ENCODE peak calls at places on chromosome 3, in seven cellular contexts. One of them, this sample, is unnamed.

GRCh38 chr3:124260206-124260915 is 268.4 kb upstream of the ROPN1 start:
- DNase-seq in neural progenitor cell: no peak
- DNase-seq in BE2C: no peak
- DNase-seq in IMR-90: peak; percentile 73
- DNase-seq in breast epithelium: no peak
- DNase-seq in adipocyte: peak; percentile 79
- DNase-seq in DND-41: no peak
- DNase-seq in this sample: peak; percentile 85

GRCh38 chr3:122132949-122133540 is 50.4 kb upstream of the CASR start:
- DNase-seq in IMR-90: no peak
- DNase-seq in DND-41: no peak
- DNase-seq in breast epithelium: no peak
- DNase-seq in neural progenitor cell: no peak
- DNase-seq in adipocyte: no peak
- DNase-seq in BE2C: no peak
- DNase-seq in this sample: no peak

GRCh38 chr3:129121016-129121791 is 400 bp downstream of the RAB43 start:
- DNase-seq in IMR-90: peak; percentile 26
- DNase-seq in breast epithelium: no peak
- DNase-seq in DND-41: peak; percentile 63
- DNase-seq in BE2C: no peak
- DNase-seq in neural progenitor cell: peak; percentile 51
- DNase-seq in adipocyte: no peak
- DNase-seq in this sample: no peak

GRCh38 chr3:142028174-142028833 is 121.0 kb downstream of the TFDP2 start:
- DNase-seq in adipocyte: peak; percentile 71
- DNase-seq in IMR-90: peak; percentile 90
- DNase-seq in BE2C: peak; percentile 33
- DNase-seq in neural progenitor cell: peak; percentile 83
- DNase-seq in breast epithelium: no peak
- DNase-seq in DND-41: peak; percentile 67
- DNase-seq in this sample: no peak

GRCh38 chr3:150311156-150311555 is 96.9 kb upstream of the TSC22D2 start:
- DNase-seq in BE2C: no peak
- DNase-seq in IMR-90: no peak
- DNase-seq in DND-41: no peak
- DNase-seq in neural progenitor cell: no peak
- DNase-seq in adipocyte: no peak
- DNase-seq in breast epithelium: no peak
- DNase-seq in this sample: no peak

GRCh38 chr3:134365766-134366065 is 8.5 kb downstream of the AMOTL2 start:
- DNase-seq in neural progenitor cell: no peak
- DNase-seq in adipocyte: no peak
- DNase-seq in DND-41: no peak
- DNase-seq in IMR-90: no peak
- DNase-seq in BE2C: no peak
- DNase-seq in breast epithelium: peak; percentile 31
- DNase-seq in this sample: no peak

GRCh38 chr3:129346690-129347440 is 68.2 kb downstream of the HMCES start:
- DNase-seq in IMR-90: no peak
- DNase-seq in adipocyte: no peak
- DNase-seq in DND-41: peak; percentile 16
- DNase-seq in neural progenitor cell: no peak
- DNase-seq in breast epithelium: no peak
- DNase-seq in BE2C: no peak
- DNase-seq in this sample: no peak

GRCh38 chr3:134933997-134934396 is 138.9 kb downstream of the EPHB1 start:
- DNase-seq in adipocyte: no peak
- DNase-seq in IMR-90: no peak
- DNase-seq in BE2C: no peak
- DNase-seq in breast epithelium: no peak
- DNase-seq in neural progenitor cell: no peak
- DNase-seq in DND-41: no peak
- DNase-seq in this sample: no peak

GRCh38 chr3:30628931-30629590 is 22.7 kb downstream of the TGFBR2 start:
- DNase-seq in breast epithelium: no peak
- DNase-seq in adipocyte: no peak
- DNase-seq in neural progenitor cell: no peak
- DNase-seq in DND-41: no peak
- DNase-seq in IMR-90: no peak
- DNase-seq in BE2C: no peak
- DNase-seq in this sample: no peak

GRCh38 chr3:33578325-33579180 is 138.3 kb upstream of the UBP1 start:
- DNase-seq in IMR-90: peak; percentile 35
- DNase-seq in BE2C: no peak
- DNase-seq in DND-41: no peak
- DNase-seq in adipocyte: peak; percentile 78
- DNase-seq in neural progenitor cell: peak; percentile 41
- DNase-seq in breast epithelium: no peak
- DNase-seq in this sample: no peak

GRCh38 chr3:197023241-197023997 is 6.2 kb downstream of the MELTF start:
- DNase-seq in BE2C: peak; percentile 36
- DNase-seq in IMR-90: no peak
- DNase-seq in breast epithelium: no peak
- DNase-seq in DND-41: no peak
- DNase-seq in adipocyte: no peak
- DNase-seq in neural progenitor cell: no peak
- DNase-seq in this sample: no peak

GRCh38 chr3:16841906-16842709 is 42.6 kb upstream of the PLCL2 start:
- DNase-seq in IMR-90: no peak
- DNase-seq in adipocyte: no peak
- DNase-seq in BE2C: no peak
- DNase-seq in neural progenitor cell: no peak
- DNase-seq in breast epithelium: no peak
- DNase-seq in DND-41: peak; percentile 25
- DNase-seq in this sample: no peak

GRCh38 chr3:48186993-48187578 is 1.1 kb downstream of the CDC25A start:
- DNase-seq in breast epithelium: no peak
- DNase-seq in DND-41: no peak
- DNase-seq in BE2C: no peak
- DNase-seq in adipocyte: peak; percentile 43
- DNase-seq in neural progenitor cell: peak; percentile 38
- DNase-seq in IMR-90: peak; percentile 25
- DNase-seq in this sample: no peak

GRCh38 chr3:48190911-48191310 is 2.7 kb upstream of the CDC25A start:
- DNase-seq in neural progenitor cell: no peak
- DNase-seq in adipocyte: no peak
- DNase-seq in IMR-90: no peak
- DNase-seq in breast epithelium: no peak
- DNase-seq in DND-41: no peak
- DNase-seq in BE2C: no peak
- DNase-seq in this sample: no peak

GRCh38 chr3:48187579-48188265 is 495 bp downstream of the CDC25A start:
- DNase-seq in breast epithelium: no peak
- DNase-seq in DND-41: peak; percentile 32
- DNase-seq in adipocyte: peak; percentile 67
- DNase-seq in neural progenitor cell: no peak
- DNase-seq in IMR-90: no peak
- DNase-seq in BE2C: no peak
- DNase-seq in this sample: peak; percentile 16

GRCh38 chr3:48188266-48189201 is at the start of gene CDC25A:
- DNase-seq in IMR-90: peak; percentile 98
- DNase-seq in DND-41: peak; percentile 99
- DNase-seq in BE2C: peak; percentile 94
- DNase-seq in adipocyte: peak; percentile 99
- DNase-seq in neural progenitor cell: peak; percentile 99
- DNase-seq in breast epithelium: peak; percentile 94
- DNase-seq in this sample: peak; percentile 97

DNA sequence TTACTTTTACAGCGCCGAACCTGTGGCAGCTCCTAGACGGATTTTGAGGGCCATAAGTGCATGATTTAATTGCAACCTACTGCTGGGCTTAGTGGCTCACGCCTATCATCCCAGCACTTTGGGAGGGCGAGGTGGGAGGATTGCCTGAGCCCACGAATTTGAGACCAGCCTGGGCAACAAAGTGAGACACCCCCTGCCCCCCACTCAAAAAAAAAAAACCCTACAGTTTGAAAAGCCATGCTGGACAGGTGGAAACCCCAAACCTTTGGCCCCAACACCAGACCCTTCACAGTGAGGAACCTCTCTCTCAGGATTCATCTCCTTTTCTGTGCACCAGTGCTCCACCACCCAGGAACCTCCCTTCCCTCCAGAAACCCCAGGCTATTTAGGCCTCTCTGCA is 1.1 kb upstream of the CDC25A start:
- DNase-seq in IMR-90: no peak
- DNase-seq in adipocyte: no peak
- DNase-seq in BE2C: no peak
- DNase-seq in DND-41: no peak
- DNase-seq in neural progenitor cell: no peak
- DNase-seq in breast epithelium: no peak
- DNase-seq in this sample: no peak
- H3K4me3 ChIP-seq in IMR-90: no peak overlapping the region
- H3K4me3 ChIP-seq in adipocyte: no peak overlapping the region
- H3K4me3 ChIP-seq in BE2C: no peak overlapping the region
- H3K4me3 ChIP-seq in DND-41: peak overlapping the region; percentile 69
- H3K4me3 ChIP-seq in neural progenitor cell: no peak overlapping the region
- H3K4me3 ChIP-seq in breast epithelium: no peak overlapping the region
- H3K4me3 ChIP-seq in this sample: no peak overlapping the region

GRCh38 chr3:155080692-155081091 is 573 bp downstream of the MME start:
- DNase-seq in BE2C: no peak
- DNase-seq in neural progenitor cell: no peak
- DNase-seq in IMR-90: no peak
- DNase-seq in breast epithelium: no peak
- DNase-seq in DND-41: no peak
- DNase-seq in adipocyte: peak; percentile 45
- DNase-seq in this sample: no peak
- H3K27me3 ChIP-seq in BE2C: peaks cover 35% of the 10 kb centered on the region
- H3K27me3 ChIP-seq in neural progenitor cell: peaks cover 47% of the 10 kb centered on the region
- H3K27me3 ChIP-seq in IMR-90: peaks cover 5% of the 10 kb centered on the region
- H3K27me3 ChIP-seq in breast epithelium: peaks cover 7% of the 10 kb centered on the region
- H3K27me3 ChIP-seq in DND-41: no peaks in the 10 kb centered on the region
- H3K27me3 ChIP-seq in adipocyte: no peaks in the 10 kb centered on the region
- H3K27me3 ChIP-seq in this sample: peaks cover 35% of the 10 kb centered on the region

DNA sequence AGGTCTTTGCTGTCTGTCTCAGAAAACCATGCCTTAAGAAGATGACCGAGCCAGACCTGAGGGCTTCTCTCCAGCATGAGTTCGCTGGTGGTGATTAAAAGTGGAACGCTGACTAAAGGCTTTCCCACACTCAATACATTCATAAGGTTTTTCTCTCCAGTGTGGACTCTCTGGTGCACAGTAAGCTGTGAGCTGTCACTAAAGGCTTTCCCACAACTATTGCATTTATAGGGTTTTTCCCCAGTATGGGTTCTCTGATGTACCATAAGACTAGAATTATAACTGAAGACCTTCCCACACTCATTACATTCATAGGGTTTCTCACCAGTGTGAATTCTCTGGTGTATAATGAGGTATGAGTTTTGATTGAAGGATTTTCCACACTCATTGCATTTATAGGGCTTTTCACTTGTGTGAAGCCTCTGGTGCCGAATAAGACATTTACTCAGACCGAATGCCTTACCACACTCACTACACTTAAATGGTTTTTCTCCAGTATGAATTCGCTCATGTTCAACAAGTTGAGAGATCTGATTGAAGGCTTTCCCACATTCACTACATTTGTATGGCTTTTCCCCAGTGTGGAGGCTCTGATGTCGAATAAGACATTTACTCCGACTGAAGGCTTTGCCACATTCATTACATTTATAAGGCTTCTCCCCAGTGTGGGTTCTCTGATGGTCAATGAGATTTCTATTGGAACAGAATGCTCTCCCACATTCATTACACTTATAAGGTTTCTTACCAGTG is 21.9 kb upstream of the ZNF445 start:
- DNase-seq in DND-41: no peak
- DNase-seq in neural progenitor cell: no peak
- DNase-seq in breast epithelium: no peak
- DNase-seq in IMR-90: no peak
- DNase-seq in BE2C: no peak
- DNase-seq in adipocyte: no peak
- DNase-seq in this sample: no peak
- H3K9me3 ChIP-seq in DND-41: peaks cover 26% of the 10 kb centered on the region
- H3K9me3 ChIP-seq in neural progenitor cell: peaks cover 20% of the 10 kb centered on the region
- H3K9me3 ChIP-seq in breast epithelium: peaks cover 31% of the 10 kb centered on the region
- H3K9me3 ChIP-seq in IMR-90: peaks cover 49% of the 10 kb centered on the region
- H3K9me3 ChIP-seq in BE2C: no peaks in the 10 kb centered on the region
- H3K9me3 ChIP-seq in adipocyte: peaks cover 56% of the 10 kb centered on the region
- H3K9me3 ChIP-seq in this sample: peaks cover 3% of the 10 kb centered on the region

GRCh38 chr3:53534996-53535395 is 40.6 kb downstream of the CACNA1D start:
- DNase-seq in neural progenitor cell: peak; percentile 40
- DNase-seq in BE2C: no peak
- DNase-seq in adipocyte: no peak
- DNase-seq in DND-41: no peak
- DNase-seq in IMR-90: no peak
- DNase-seq in breast epithelium: no peak
- DNase-seq in this sample: no peak
- H3K4me3 ChIP-seq in neural progenitor cell: no peak overlapping the region
- H3K4me3 ChIP-seq in BE2C: no peak overlapping the region
- H3K4me3 ChIP-seq in adipocyte: no peak overlapping the region
- H3K4me3 ChIP-seq in DND-41: no peak overlapping the region
- H3K4me3 ChIP-seq in IMR-90: no peak overlapping the region
- H3K4me3 ChIP-seq in breast epithelium: no peak overlapping the region
- H3K4me3 ChIP-seq in this sample: no peak overlapping the region

GRCh38 chr3:192408007-192408655 is 319.2 kb downstream of the FGF12 start:
- DNase-seq in adipocyte: no peak
- DNase-seq in DND-41: no peak
- DNase-seq in breast epithelium: no peak
- DNase-seq in neural progenitor cell: peak; percentile 73
- DNase-seq in BE2C: no peak
- DNase-seq in IMR-90: no peak
- DNase-seq in this sample: no peak
- H3K27me3 ChIP-seq in adipocyte: peaks cover 25% of the 10 kb centered on the region
- H3K27me3 ChIP-seq in DND-41: no peaks in the 10 kb centered on the region
- H3K27me3 ChIP-seq in breast epithelium: peaks cover 35% of the 10 kb centered on the region
- H3K27me3 ChIP-seq in neural progenitor cell: peaks cover 69% of the 10 kb centered on the region
- H3K27me3 ChIP-seq in BE2C: peaks cover 47% of the 10 kb centered on the region
- H3K27me3 ChIP-seq in IMR-90: peaks cover 10% of the 10 kb centered on the region
- H3K27me3 ChIP-seq in this sample: peaks cover 50% of the 10 kb centered on the region